ENCODE peak calls at places on chromosomes 13 and 19, in five cellular contexts. E is ecto neural progenitor cell; K is CD4-positive, alpha-beta T cell; F is mesendoderm; Q is Calu3. W is an unnamed sample.

GRCh38 chr13:32938907-32939306 is 77.3 kb upstream of the KL start:
- DNase-seq in E (no peak), K (no peak), F (peak), Q (no peak), W (no peak)

GRCh38 chr13:50928609-50929274 is 19.2 kb downstream of the RNASEH2B start:
- DNase-seq in E (no peak), K (no peak), F (no peak), Q (no peak), W (no peak)

GRCh38 chr13:113584870-113585671 is 518 bp downstream of the TFDP1 start:
- DNase-seq in E (peak), K (no peak), F (peak), Q (peak), W (no peak)

GRCh38 chr13:114148521-114148855 is 16.1 kb upstream of the RASA3 start:
- DNase-seq in E (no peak), K (peak), F (no peak), Q (no peak), W (no peak)

GRCh38 chr19:6693681-6694080 is 23.7 kb upstream of the TNFSF14 start:
- DNase-seq in E (no peak), K (no peak), F (no peak), Q (no peak), W (no peak)

GRCh38 chr13:29909975-29910674 is 59.7 kb upstream of the UBL3 start:
- DNase-seq in E (no peak), K (no peak), F (no peak), Q (no peak), W (no peak)

GRCh38 chr19:49546825-49547565 is 19.2 kb downstream of the RCN3 start:
- DNase-seq in E (peak), K (no peak), F (peak), Q (peak), W (no peak)

GRCh38 chr13:100815476-100816046 is 141.0 kb upstream of the TMTC4 start:
- DNase-seq in E (no peak), K (no peak), F (peak), Q (no peak), W (no peak)

GRCh38 chr19:54017266-54017665 is 25.8 kb downstream of the CACNG6 start:
- DNase-seq in E (no peak), K (no peak), F (peak), Q (no peak), W (no peak)

GRCh38 chr19:50646074-50646807 is 3.0 kb upstream of the C19orf81 start:
- DNase-seq in E (no peak), K (no peak), F (no peak), Q (peak), W (no peak)

GRCh38 chr19:17097593-17098126 is 22.1 kb downstream of the MYO9B start:
- DNase-seq in E (no peak), K (no peak), F (peak), Q (peak), W (no peak)